ENCODE peak calls at places on chromosomes 11 and 22, in eight cellular contexts. L is GM12878; Q is omental fat pad; B is Calu3; F is GM12865; T is prostate gland; X is astrocyte of the spinal cord; P is activated CD8-positive, alpha-beta T cell treated with anti-CD3 and anti-CD28 coated beads for 36 hours. K is an unnamed sample.

GRCh38 chr11:122751298-122752070 is 86.8 kb upstream of the CRTAM start:
- DNase-seq in L (no peak), Q (no peak), B (no peak), F (no peak), T (no peak), X (peak; percentile 69), P (no peak), K (no peak)

GRCh38 chr11:13486926-13487660 is 8.7 kb downstream of the PTH start:
- DNase-seq in L (no peak), Q (no peak), B (peak; percentile 84), F (peak; percentile 80), T (no peak), X (no peak), P (peak; percentile 73), K (peak; percentile 13)

GRCh38 chr11:15651033-15651432 is 536.3 kb downstream of the INSC start:
- DNase-seq in L (no peak), Q (no peak), B (no peak), F (no peak), T (no peak), X (no peak), P (no peak), K (no peak)

GRCh38 chr11:113193894-113194293 is 120.5 kb upstream of the TTC12 start:
- DNase-seq in L (peak; percentile 11), Q (no peak), B (no peak), F (peak; percentile 3), T (no peak), X (peak; percentile 10), P (no peak), K (no peak)

GRCh38 chr22:23984430-23984829 is 4.5 kb downstream of the GSTT2 start:
- DNase-seq in L (no peak), Q (no peak), B (peak; percentile 65), F (peak; percentile 68), T (no peak), X (peak; percentile 11), P (no peak), K (peak; percentile 29)

GRCh38 chr22:24161909-24162308 is 19.4 kb upstream of the SUSD2 start:
- DNase-seq in L (no peak), Q (no peak), B (no peak), F (no peak), T (peak; percentile 70), X (no peak), P (no peak), K (no peak)

GRCh38 chr11:95243658-95244057 is 12.7 kb upstream of the SESN3 start:
- DNase-seq in L (no peak), Q (no peak), B (no peak), F (no peak), T (no peak), X (no peak), P (no peak), K (no peak)

GRCh38 chr11:79236541-79236971 is 204.3 kb downstream of the TENM4 start:
- DNase-seq in L (no peak), Q (no peak), B (no peak), F (no peak), T (no peak), X (peak; percentile 91), P (no peak), K (no peak)

GRCh38 chr11:133936136-133936535 is 20.6 kb downstream of the IGSF9B start:
- DNase-seq in L (no peak), Q (no peak), B (no peak), F (no peak), T (no peak), X (no peak), P (no peak), K (no peak)

GRCh38 chr22:44316393-44317162 is 3.8 kb upstream of the SHISAL1 start:
- DNase-seq in L (no peak), Q (no peak), B (no peak), F (no peak), T (no peak), X (no peak), P (no peak), K (no peak)

GRCh38 chr11:134911514-134912180 is 499.6 kb upstream of the B3GAT1 start:
- DNase-seq in L (no peak), Q (no peak), B (no peak), F (no peak), T (no peak), X (no peak), P (no peak), K (no peak)

GRCh38 chr22:38927033-38927789 is 30.2 kb upstream of the APOBEC3A start:
- DNase-seq in L (peak; percentile 7), Q (no peak), B (peak; percentile 91), F (peak; percentile 77), T (peak; percentile 62), X (peak; percentile 46), P (peak; percentile 57), K (peak; percentile 77)

GRCh38 chr11:12888525-12889158 is 120.5 kb upstream of the RASSF10 start:
- DNase-seq in L (no peak), Q (peak; percentile 97), B (peak; percentile 82), F (peak; percentile 85), T (peak; percentile 85), X (peak; percentile 96), P (peak; percentile 88), K (peak; percentile 67)

GRCh38 chr11:120229451-120230424 is 10.2 kb upstream of the POU2F3 start:
- DNase-seq in L (no peak), Q (no peak), B (peak; percentile 36), F (peak; percentile 33), T (no peak), X (peak; percentile 19), P (peak; percentile 50), K (no peak)

GRCh38 chr11:94757037-94757681 is 11.0 kb upstream of the AMOTL1 start:
- DNase-seq in L (no peak), Q (no peak), B (no peak), F (no peak), T (no peak), X (peak; percentile 31), P (no peak), K (no peak)

GRCh38 chr11:118763038-118763437 is 27.9 kb downstream of the DDX6 start:
- DNase-seq in L (no peak), Q (no peak), B (no peak), F (no peak), T (no peak), X (no peak), P (no peak), K (no peak)

GRCh38 chr11:66428933-66429332 is 8.1 kb downstream of the NPAS4 start:
- DNase-seq in L (no peak), Q (no peak), B (no peak), F (no peak), T (no peak), X (no peak), P (no peak), K (no peak)

GRCh38 chr11:66438009-66438503 is 592 bp downstream of the MRPL11 start:
- DNase-seq in L (no peak), Q (no peak), B (no peak), F (no peak), T (no peak), X (no peak), P (no peak), K (no peak)

GRCh38 chr11:66429983-66430602 is 8.6 kb downstream of the MRPL11 start:
- DNase-seq in L (no peak), Q (peak; percentile 77), B (peak; percentile 79), F (peak; percentile 79), T (peak; percentile 52), X (peak; percentile 62), P (peak; percentile 93), K (peak; percentile 84)

GRCh38 chr11:66432597-66432996 is 6.1 kb downstream of the MRPL11 start:
- DNase-seq in L (no peak), Q (no peak), B (no peak), F (no peak), T (no peak), X (no peak), P (no peak), K (no peak)
- TF ChIP-seq CTCF in L (no peak), Q (no peak), B (no peak), F (no peak), T (no peak), X (no peak), P (no peak), K (no peak)

DNA sequence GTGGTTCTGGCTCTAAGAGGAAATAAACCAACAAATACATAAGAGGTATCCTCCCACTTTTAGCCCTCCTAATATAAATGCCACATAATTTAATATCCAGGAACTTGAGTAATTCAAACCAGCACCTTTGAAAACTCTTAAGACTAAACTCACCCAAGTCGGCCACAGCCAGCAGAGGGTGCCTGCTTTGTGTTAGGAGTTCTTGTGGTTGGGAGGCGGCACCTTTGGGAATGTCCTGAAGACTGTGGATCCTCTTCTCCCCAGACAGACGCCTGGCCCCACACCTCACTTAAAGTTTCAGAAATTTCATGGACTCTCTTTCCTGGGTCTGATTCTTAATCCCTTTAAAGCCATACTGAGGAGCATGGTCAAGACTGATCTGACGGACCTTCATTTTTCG is 169.0 kb downstream of the TBC1D22A start:
- DNase-seq in L (no peak), Q (no peak), B (no peak), F (no peak), T (no peak), X (peak; percentile 24), P (no peak), K (no peak)
- TF ChIP-seq CTCF in L (no peak), Q (no peak), B (no peak), F (no peak), T (no peak), X (peak; percentile 32), P (no peak), K (no peak)

DNA sequence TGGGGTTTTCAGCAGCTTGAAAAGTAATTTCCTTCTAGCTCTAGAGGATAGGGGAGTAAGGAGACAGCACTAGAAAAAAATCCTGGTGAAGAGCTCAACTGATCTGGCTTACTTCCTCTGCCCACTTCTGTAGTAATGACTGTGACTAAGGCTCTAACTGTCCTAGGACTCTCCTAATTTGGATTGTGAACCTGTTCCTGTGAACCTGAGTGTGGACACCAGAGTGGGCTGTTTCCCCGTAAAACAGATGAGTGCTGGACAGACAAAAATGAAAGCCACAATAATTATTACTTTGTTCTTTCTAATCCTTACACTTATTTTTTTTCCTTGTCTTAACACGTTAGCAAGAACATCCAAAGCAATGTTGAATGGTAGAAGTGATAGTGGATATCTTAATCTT is 154.1 kb downstream of the AASDHPPT start:
- DNase-seq in L (no peak), Q (no peak), B (no peak), F (no peak), T (no peak), X (peak; percentile 6), P (no peak), K (no peak)
- TF ChIP-seq CTCF in L (no peak), Q (no peak), B (no peak), F (no peak), T (peak; percentile 8), X (peak; percentile 20), P (no peak), K (no peak)

GRCh38 chr11:6682936-6683861 is at the start of gene MRPL17:
- DNase-seq in L (peak; percentile 99), Q (peak; percentile 89), B (peak; percentile 97), F (peak; percentile 100), T (peak; percentile 98), X (peak; percentile 99), P (peak; percentile 99), K (peak; percentile 92)

GRCh38 chr11:6681949-6682348 is 1.2 kb downstream of the MRPL17 start:
- DNase-seq in L (no peak), Q (no peak), B (peak; percentile 3), F (peak; percentile 25), T (no peak), X (peak; percentile 10), P (no peak), K (no peak)

GRCh38 chr11:6682591-6682935 is 577 bp downstream of the MRPL17 start:
- DNase-seq in L (no peak), Q (no peak), B (no peak), F (no peak), T (no peak), X (no peak), P (peak; percentile 18), K (no peak)

GRCh38 chr11:6677018-6677417 is 6.1 kb downstream of the MRPL17 start:
- DNase-seq in L (no peak), Q (no peak), B (no peak), F (no peak), T (no peak), X (no peak), P (no peak), K (no peak)

GRCh38 chr11:6681505-6681904 is 1.6 kb downstream of the MRPL17 start:
- DNase-seq in L (no peak), Q (no peak), B (no peak), F (no peak), T (no peak), X (no peak), P (no peak), K (no peak)
- TF ChIP-seq CTCF in L (no peak), Q (no peak), B (no peak), F (no peak), T (no peak), X (no peak), P (no peak), K (no peak)